ENCODE peak calls at places on chromosomes 11 and 22, in six cellular contexts. I is T follicular helper cell; Q is stimulated activated CD8-positive, alpha-beta memory T cell treated with anti-CD3 and anti-CD28 coated beads, Interleukin-4, amount 100 ng/mL, for 24 hours; H is body of pancreas; G is globus pallidus; K is GOT3. Y is an unnamed sample.

GRCh38 chr11:126718319-126718718 is 282.3 kb downstream of the KIRREL3 start:
- DNase-seq in I (no peak), Q (no peak), H (no peak), G (no peak), K (no peak), Y (no peak)

GRCh38 chr11:127074151-127074761 is 73.7 kb upstream of the KIRREL3 start:
- DNase-seq in I (no peak), Q (no peak), H (peak), G (peak), K (no peak), Y (peak)

GRCh38 chr11:62142921-62143320 is 19.1 kb downstream of the INCENP start:
- DNase-seq in I (no peak), Q (no peak), H (no peak), G (peak), K (no peak), Y (no peak)

GRCh38 chr11:61152816-61153592 is 8.2 kb downstream of the VPS37C start:
- DNase-seq in I (no peak), Q (no peak), H (no peak), G (no peak), K (no peak), Y (no peak)

GRCh38 chr11:67629386-67630229 is at the start of gene NUDT8:
- DNase-seq in I (peak), Q (peak), H (peak), G (peak), K (peak), Y (peak)

GRCh38 chr11:125188021-125188420 is 23.5 kb downstream of the PKNOX2 start:
- DNase-seq in I (no peak), Q (no peak), H (no peak), G (no peak), K (no peak), Y (no peak)

GRCh38 chr11:79047356-79047755 is 393.5 kb downstream of the TENM4 start:
- DNase-seq in I (no peak), Q (no peak), H (no peak), G (no peak), K (no peak), Y (no peak)

GRCh38 chr22:49365191-49365837 is 462.4 kb downstream of the BRD1 start:
- DNase-seq in I (no peak), Q (no peak), H (no peak), G (no peak), K (no peak), Y (peak)

GRCh38 chr22:46122511-46122971 is 27.8 kb upstream of the PPARA start:
- DNase-seq in I (peak), Q (peak), H (peak), G (no peak), K (no peak), Y (peak)

GRCh38 chr11:65569973-65570918 is at the start of gene ZNRD2:
- DNase-seq in I (peak), Q (peak), H (peak), G (peak), K (peak), Y (peak)

GRCh38 chr22:20260071-20260722 is 7.9 kb downstream of the RTN4R start:
- DNase-seq in I (no peak), Q (no peak), H (no peak), G (no peak), K (no peak), Y (no peak)

GRCh38 chr11:72642815-72643511 is 31.3 kb downstream of the PDE2A start:
- DNase-seq in I (peak), Q (peak), H (peak), G (no peak), K (no peak), Y (peak)

GRCh38 chr11:923691-924405 is 1.8 kb upstream of the AP2A2 start:
- DNase-seq in I (no peak), Q (no peak), H (no peak), G (no peak), K (no peak), Y (no peak)

GRCh38 chr11:77188912-77189491 is 61.0 kb downstream of the MYO7A start:
- DNase-seq in I (no peak), Q (no peak), H (no peak), G (no peak), K (no peak), Y (no peak)

GRCh38 chr11:58999291-58999680 is 60.0 kb downstream of the GLYATL1 start:
- DNase-seq in I (no peak), Q (no peak), H (no peak), G (no peak), K (no peak), Y (no peak)

GRCh38 chr11:123034587-123034986 is 27.3 kb downstream of the HSPA8 start:
- DNase-seq in I (no peak), Q (no peak), H (no peak), G (no peak), K (no peak), Y (no peak)

GRCh38 chr11:75673977-75674582 is 5.2 kb upstream of the MAP6 start:
- DNase-seq in I (no peak), Q (no peak), H (no peak), G (no peak), K (no peak), Y (no peak)

GRCh38 chr11:46112961-46113617 is 8.2 kb downstream of the PHF21A start:
- DNase-seq in I (peak), Q (no peak), H (peak), G (peak), K (no peak), Y (no peak)

GRCh38 chr11:34346551-34346950 is 11.3 kb downstream of the ABTB2 start:
- DNase-seq in I (no peak), Q (no peak), H (no peak), G (no peak), K (no peak), Y (no peak)

GRCh38 chr11:820655-821512 is 2.2 kb downstream of the PNPLA2 start:
- DNase-seq in I (no peak), Q (no peak), H (peak), G (no peak), K (no peak), Y (no peak)

GRCh38 chr11:27347949-27348879 is 14.8 kb downstream of the CCDC34 start:
- DNase-seq in I (no peak), Q (no peak), H (no peak), G (no peak), K (no peak), Y (no peak)